ENCODE peak calls at places on chromosomes 1 and 21, in nine cellular contexts. B is T1000; D is activated CD8-positive, alpha-beta memory T cell treated with anti-CD3 and anti-CD28 coated beads for 48 hours; X is HTR-8/SVneo; R is MM.1S; O is substantia nigra; J is NCI-H2081; V is stomach; S is GM10248. A is an unnamed sample.

GRCh38 chr1:151680391-151680790 is 36.2 kb downstream of the CELF3 start:
- DNase-seq in D (no peak), V (no peak), B (no peak), R (no peak), O (no peak), S (no peak), X (no peak), J (no peak), A (no peak)

GRCh38 chr1:110921953-110922352 is 41.8 kb downstream of the LRIF1 start:
- DNase-seq in B (no peak), R (no peak), D (no peak), S (no peak), X (no peak), J (no peak), V (no peak), O (no peak), A (no peak)

GRCh38 chr1:114113801-114114750 is 39.6 kb downstream of the SYT6 start:
- DNase-seq in B (peak; percentile 33), V (no peak), R (no peak), D (no peak), X (peak; percentile 11), J (no peak), O (peak; percentile 15), S (no peak), A (no peak)

GRCh38 chr1:246769306-246769705 is 45.1 kb downstream of the SCCPDH start:
- DNase-seq in O (no peak), B (no peak), V (no peak), X (no peak), S (no peak), J (no peak), R (no peak), D (no peak), A (no peak)

GRCh38 chr1:75855010-75855409 is 58.3 kb downstream of the MSH4 start:
- DNase-seq in O (no peak), D (no peak), X (no peak), V (no peak), B (peak; percentile 63), J (no peak), R (no peak), S (no peak), A (no peak)

GRCh38 chr1:51504806-51505525 is 14.1 kb downstream of the EPS15 start:
- DNase-seq in R (no peak), O (no peak), X (no peak), V (no peak), D (no peak), B (no peak), S (no peak), J (no peak), A (no peak)

GRCh38 chr1:214657299-214657698 is 54.3 kb downstream of the CENPF start:
- DNase-seq in S (no peak), D (no peak), X (no peak), V (no peak), O (no peak), B (no peak), J (no peak), R (no peak), A (no peak)

GRCh38 chr1:223712856-223713494 is 636 bp downstream of the CAPN2 start:
- DNase-seq in X (no peak), V (no peak), J (peak; percentile 44), B (no peak), S (peak; percentile 34), O (no peak), R (no peak), D (no peak), A (peak; percentile 35)

GRCh38 chr1:101135526-101135925 is 101.3 kb upstream of the S1PR1 start:
- DNase-seq in X (no peak), V (no peak), S (no peak), R (no peak), B (no peak), D (no peak), O (no peak), J (no peak), A (no peak)

GRCh38 chr1:15409400-15410222 is at the start of gene EFHD2:
- DNase-seq in S (peak; percentile 93), O (peak; percentile 34), B (peak; percentile 60), D (peak; percentile 50), R (peak; percentile 88), V (peak; percentile 89), J (peak; percentile 73), X (peak; percentile 76), A (peak; percentile 80)

GRCh38 chr21:38811257-38811656 is 5.5 kb downstream of the ETS2 start:
- DNase-seq in X (no peak), D (no peak), B (peak; percentile 66), R (no peak), V (no peak), S (no peak), J (no peak), O (no peak), A (no peak)

GRCh38 chr1:2205191-2205952 is 10.8 kb upstream of the FAAP20 start:
- DNase-seq in X (peak; percentile 70), V (peak; percentile 98), R (peak; percentile 86), B (peak; percentile 82), D (peak; percentile 84), O (peak; percentile 96), S (no peak), J (peak; percentile 75), A (peak; percentile 99)

GRCh38 chr1:45557422-45557944 is 6.9 kb downstream of the AKR1A1 start:
- DNase-seq in D (no peak), O (no peak), B (no peak), X (no peak), S (peak; percentile 9), V (peak; percentile 79), J (peak; percentile 49), R (no peak), A (peak; percentile 74)

GRCh38 chr1:197485790-197486189 is 217.7 kb downstream of the CRB1 start:
- DNase-seq in D (no peak), V (no peak), S (no peak), B (no peak), R (no peak), J (peak; percentile 40), X (no peak), O (no peak), A (no peak)

GRCh38 chr1:162069334-162070093 is at the start of gene NOS1AP:
- DNase-seq in R (peak; percentile 93), D (peak; percentile 45), J (peak; percentile 93), V (peak; percentile 89), B (peak; percentile 45), X (peak; percentile 74), S (peak; percentile 92), O (peak; percentile 80), A (peak; percentile 90)

GRCh38 chr1:151165281-151165737 is 393 bp downstream of the LYSMD1 start:
- DNase-seq in V (no peak), J (peak; percentile 55), D (no peak), O (peak; percentile 31), R (no peak), B (no peak), X (peak; percentile 51), S (no peak), A (no peak)

GRCh38 chr1:226696552-226696951 is 42.5 kb downstream of the ITPKB start:
- DNase-seq in D (no peak), R (no peak), B (no peak), V (no peak), O (no peak), X (no peak), S (no peak), J (no peak), A (no peak)

GRCh38 chr1:50637460-50637859 is 214.2 kb upstream of the DMRTA2 start:
- DNase-seq in S (no peak), R (no peak), V (no peak), D (no peak), J (no peak), B (no peak), O (no peak), X (no peak), A (no peak)

GRCh38 chr1:105102385-105102784 is 1352.7 kb downstream of the AMY1C start:
- DNase-seq in S (no peak), J (no peak), D (no peak), B (no peak), V (no peak), O (no peak), R (no peak), X (no peak), A (no peak)

GRCh38 chr1:116915182-116915611 is 5.5 kb downstream of the PTGFRN start:
- DNase-seq in J (no peak), S (no peak), B (no peak), R (no peak), O (no peak), X (no peak), D (no peak), V (peak; percentile 69), A (peak; percentile 64)

GRCh38 chr1:205962821-205963221 is 19.6 kb upstream of the SLC26A9 start:
- DNase-seq in O (no peak), J (no peak), R (no peak), B (no peak), V (no peak), S (no peak), X (no peak), D (no peak), A (no peak)

GRCh38 chr1:94675373-94675772 is 133.8 kb upstream of the F3 start:
- DNase-seq in S (no peak), B (no peak), J (no peak), O (no peak), X (no peak), R (no peak), V (no peak), D (no peak), A (no peak)

GRCh38 chr1:207844374-207844773 is 66.6 kb downstream of the CD34 start:
- DNase-seq in B (no peak), J (no peak), S (no peak), V (no peak), X (no peak), O (no peak), D (no peak), R (no peak), A (no peak)

GRCh38 chr1:77817368-77818209 is 38.1 kb downstream of the MIGA1 start:
- DNase-seq in V (no peak), X (no peak), B (no peak), S (no peak), R (no peak), J (no peak), D (no peak), O (no peak), A (no peak)

GRCh38 chr1:50978144-50978851 is 8.3 kb downstream of the CDKN2C start:
- DNase-seq in X (no peak), B (peak; percentile 38), V (peak; percentile 61), R (peak; percentile 52), O (peak; percentile 27), S (peak; percentile 58), J (peak; percentile 95), D (no peak), A (peak; percentile 85)

GRCh38 chr21:25350056-25350455 is 257.2 kb downstream of the MRPL39 start:
- DNase-seq in J (no peak), X (peak; percentile 33), D (peak; percentile 30), O (no peak), R (no peak), V (no peak), B (peak; percentile 33), S (peak; percentile 20), A (no peak)

GRCh38 chr1:153428790-153429189 is 12.5 kb downstream of the S100A7A start:
- DNase-seq in S (no peak), O (no peak), D (no peak), V (no peak), J (peak; percentile 49), R (no peak), X (no peak), B (no peak), A (no peak)

GRCh38 chr1:154583691-154584212 is 16.2 kb downstream of the CHRNB2 start:
- DNase-seq in X (no peak), O (no peak), B (no peak), D (no peak), J (peak; percentile 20), V (no peak), S (no peak), R (no peak), A (no peak)

GRCh38 chr1:245201827-245202226 is 47.0 kb downstream of the KIF26B start:
- DNase-seq in X (no peak), B (no peak), R (no peak), V (no peak), S (no peak), O (no peak), D (no peak), J (no peak), A (no peak)

GRCh38 chr1:201676061-201676644 is 137.2 kb downstream of the NAV1 start:
- DNase-seq in R (no peak), X (peak; percentile 62), V (peak; percentile 47), B (no peak), O (peak; percentile 23), D (no peak), J (no peak), S (no peak), A (peak; percentile 41)